ENCODE peak calls at places on chromosome 6, in five cellular contexts. X is GM13976, G is cardiac fibroblast, R is heart right ventricle, C is colonic mucosa. K is an unnamed sample.

GRCh38 chr6:13924949-13925881 is at the start of gene RNF182:
- DNase-seq in X (peak; percentile 85), G (no peak), R (no peak), C (peak; percentile 27), K (peak; percentile 84)

GRCh38 chr6:70289299-70289698 is 13.6 kb downstream of the COL9A1 start:
- DNase-seq in X (no peak), G (no peak), R (no peak), C (no peak), K (no peak)

GRCh38 chr6:14066782-14067406 is 50.7 kb upstream of the CD83 start:
- DNase-seq in X (peak; percentile 71), G (peak; percentile 85), R (no peak), C (no peak), K (no peak)

GRCh38 chr6:3372912-3373554 is 83.8 kb downstream of the SLC22A23 start:
- DNase-seq in X (no peak), G (no peak), R (no peak), C (peak; percentile 69), K (no peak)

GRCh38 chr6:163872335-163872734 is 457.8 kb downstream of the QKI start:
- DNase-seq in X (no peak), G (peak; percentile 92), R (no peak), C (no peak), K (no peak)

GRCh38 chr6:19836799-19837510 is at the start of gene ID4:
- DNase-seq in X (no peak), G (peak; percentile 99), R (peak; percentile 92), C (peak; percentile 86), K (peak; percentile 99)

GRCh38 chr6:142900467-142900961 is 44.5 kb downstream of the HIVEP2 start:
- DNase-seq in X (no peak), G (peak; percentile 37), R (no peak), C (no peak), K (no peak)

GRCh38 chr6:53476979-53477378 is 67.9 kb downstream of the GCLC start:
- DNase-seq in X (no peak), G (no peak), R (no peak), C (no peak), K (no peak)

GRCh38 chr6:105493776-105494175 is 90.9 kb upstream of the PREP start:
- DNase-seq in X (no peak), G (no peak), R (no peak), C (no peak), K (no peak)

GRCh38 chr6:6332240-6332639 is 11.8 kb upstream of the F13A1 start:
- DNase-seq in X (no peak), G (no peak), R (no peak), C (no peak), K (no peak)

GRCh38 chr6:37698264-37699137 is 818 bp upstream of the MDGA1 start:
- DNase-seq in X (peak; percentile 67), G (peak; percentile 44), R (peak; percentile 38), C (peak; percentile 53), K (no peak)

GRCh38 chr6:2848851-2849250 is 7.2 kb upstream of the SERPINB1 start:
- DNase-seq in X (no peak), G (no peak), R (no peak), C (peak; percentile 63), K (no peak)

GRCh38 chr6:28607990-28608389 is 82.3 kb downstream of the GPX5 start:
- DNase-seq in X (no peak), G (no peak), R (no peak), C (no peak), K (no peak)

GRCh38 chr6:166465671-166466087 is 82.9 kb upstream of the MPC1 start:
- DNase-seq in X (no peak), G (peak; percentile 38), R (no peak), C (no peak), K (no peak)
- TF ChIP-seq CTCF in X (no peak), G (peak; percentile 31), R (no peak), C (no peak), K (no peak)

DNA sequence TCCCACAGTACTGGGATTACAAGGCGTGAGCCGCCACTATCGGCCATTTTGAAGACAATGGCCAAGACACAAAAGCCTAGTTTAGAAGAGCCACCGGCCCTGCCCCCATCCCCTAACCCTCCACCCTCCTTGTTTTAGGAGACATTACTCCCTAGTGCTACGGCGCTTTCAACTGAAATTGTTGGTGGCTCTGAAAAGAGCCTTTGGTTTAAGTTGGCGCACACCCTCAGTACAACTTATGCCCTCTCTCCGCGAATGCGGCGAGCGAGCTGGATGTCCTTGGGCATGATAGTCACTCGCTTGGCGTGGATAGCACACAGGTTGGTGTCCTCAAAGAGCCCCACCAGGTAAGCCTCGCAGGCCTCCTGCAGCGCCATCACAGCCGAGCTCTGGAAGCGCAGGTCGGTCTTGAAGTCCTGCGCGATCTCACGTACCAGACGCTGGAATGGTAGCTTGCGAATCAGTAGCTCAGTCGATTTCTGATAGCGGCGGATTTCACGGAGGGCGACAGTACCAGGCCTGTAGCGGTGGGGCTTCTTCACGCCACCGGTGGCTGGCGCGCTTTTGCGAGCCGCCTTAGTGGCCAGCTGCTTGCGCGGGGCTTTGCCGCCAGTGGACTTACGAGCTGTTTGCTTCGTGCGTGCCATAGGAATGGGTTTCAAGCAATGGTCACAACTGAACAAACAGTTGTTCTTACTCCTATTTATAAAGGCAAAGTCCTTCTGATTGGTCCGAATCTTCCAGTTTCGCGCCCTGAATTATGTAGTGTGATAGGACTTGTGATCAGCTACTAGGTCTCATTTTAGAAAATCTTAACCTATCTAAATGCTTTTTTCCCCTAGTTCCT is 114.8 kb upstream of the BTN3A2 start:
- DNase-seq in X (peak; percentile 65), G (peak; percentile 73), R (peak; percentile 39), C (peak; percentile 78), K (no peak)
- TF ChIP-seq CTCF in X (peak; percentile 54), G (peak; percentile 36), R (no peak), C (peak; percentile 36), K (peak; percentile 31)

GRCh38 chr6:152416652-152417051 is 220.5 kb downstream of the SYNE1 start:
- DNase-seq in X (no peak), G (no peak), R (no peak), C (no peak), K (no peak)

GRCh38 chr6:152423216-152424103 is 213.7 kb downstream of the SYNE1 start:
- DNase-seq in X (no peak), G (no peak), R (no peak), C (no peak), K (no peak)

GRCh38 chr6:152426276-152426675 is 210.9 kb downstream of the SYNE1 start:
- DNase-seq in X (no peak), G (no peak), R (no peak), C (no peak), K (no peak)

DNA sequence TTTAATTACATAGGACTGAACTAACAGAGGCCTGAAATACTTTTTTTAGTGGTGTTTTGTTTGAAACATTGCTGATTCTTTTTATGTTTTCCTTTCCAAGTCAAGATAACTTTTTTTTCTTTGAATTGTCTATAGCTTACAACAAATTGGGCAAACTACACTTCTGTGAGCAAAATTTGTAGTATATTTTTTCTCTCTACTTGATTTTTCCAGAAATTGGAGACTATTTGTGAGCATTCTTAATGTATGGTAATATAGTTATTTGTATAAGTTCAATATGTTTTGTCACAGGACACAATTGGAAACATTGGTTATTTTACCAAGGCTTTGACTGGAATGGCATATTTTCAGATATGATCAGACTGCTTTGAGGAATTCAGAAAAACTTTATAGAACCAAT is 216.5 kb downstream of the SYNE1 start:
- DNase-seq in X (no peak), G (no peak), R (no peak), C (no peak), K (no peak)
- TF ChIP-seq CTCF in X (no peak), G (no peak), R (no peak), C (no peak), K (no peak)

GRCh38 chr6:106556368-106556960 is 72.8 kb downstream of the RTN4IP1 start:
- DNase-seq in X (no peak), G (peak; percentile 62), R (no peak), C (no peak), K (no peak)
- TF ChIP-seq CTCF in X (peak; percentile 16), G (peak; percentile 32), R (no peak), C (no peak), K (peak; percentile 65)

GRCh38 chr6:388202-388903 is 3.2 kb upstream of the IRF4 start:
- DNase-seq in X (no peak), G (no peak), R (no peak), C (no peak), K (no peak)

GRCh38 chr6:391559-392440 is at the start of gene IRF4:
- DNase-seq in X (peak; percentile 95), G (no peak), R (no peak), C (peak; percentile 36), K (no peak)

GRCh38 chr6:390914-391558 is 516 bp upstream of the IRF4 start:
- DNase-seq in X (peak; percentile 69), G (no peak), R (no peak), C (no peak), K (no peak)

GRCh38 chr6:389143-389542 is 2.4 kb upstream of the IRF4 start:
- DNase-seq in X (no peak), G (no peak), R (no peak), C (no peak), K (no peak)

GRCh38 chr6:389622-390021 is 1.9 kb upstream of the IRF4 start:
- DNase-seq in X (peak; percentile 76), G (no peak), R (no peak), C (no peak), K (no peak)
- TF ChIP-seq CTCF in X (peak; percentile 9), G (no peak), R (no peak), C (no peak), K (no peak)

DNA sequence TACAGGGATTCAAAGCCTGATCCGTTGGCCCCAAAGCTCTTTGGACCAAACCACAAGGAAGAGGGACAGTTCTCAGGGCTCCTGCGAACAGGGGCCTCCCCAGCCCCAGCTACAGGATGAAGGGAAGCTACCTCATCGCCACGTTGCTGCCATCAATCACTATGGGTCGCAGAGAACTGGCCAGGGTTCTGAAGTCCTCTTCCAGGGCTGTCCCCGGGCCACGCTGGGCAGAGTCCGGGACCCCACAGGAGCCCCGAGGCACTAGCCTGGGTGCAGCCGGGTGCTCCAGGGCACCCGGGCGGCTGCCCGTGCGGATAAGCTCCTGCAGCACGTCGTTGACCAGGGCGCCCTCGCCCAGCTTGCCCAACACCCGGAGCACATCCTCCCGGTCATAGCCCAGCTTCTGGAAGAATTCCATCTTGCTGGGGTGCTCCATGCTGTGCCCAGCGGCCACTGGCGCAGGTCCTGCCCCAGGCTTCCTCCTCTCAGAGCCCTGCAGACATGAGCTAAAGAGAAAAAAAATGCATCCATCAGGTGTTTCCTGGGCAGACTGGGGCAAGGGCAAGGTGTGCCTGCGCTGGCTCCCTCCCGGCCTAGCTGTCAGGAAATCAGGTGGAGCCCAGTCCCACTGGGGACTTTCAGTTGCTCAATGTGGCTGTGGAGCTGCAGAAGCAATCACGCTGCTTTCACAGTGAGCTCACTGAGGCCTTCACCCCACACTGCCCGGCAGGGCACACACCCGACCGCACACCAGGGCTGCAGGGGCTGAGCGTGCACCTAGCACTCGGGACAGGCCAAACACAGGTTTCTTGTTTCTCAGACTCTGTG is 10.5 kb downstream of the ZC3H12D start:
- DNase-seq in X (no peak), G (no peak), R (no peak), C (no peak), K (no peak)
- TF ChIP-seq CTCF in X (no peak), G (no peak), R (no peak), C (no peak), K (no peak)

DNA sequence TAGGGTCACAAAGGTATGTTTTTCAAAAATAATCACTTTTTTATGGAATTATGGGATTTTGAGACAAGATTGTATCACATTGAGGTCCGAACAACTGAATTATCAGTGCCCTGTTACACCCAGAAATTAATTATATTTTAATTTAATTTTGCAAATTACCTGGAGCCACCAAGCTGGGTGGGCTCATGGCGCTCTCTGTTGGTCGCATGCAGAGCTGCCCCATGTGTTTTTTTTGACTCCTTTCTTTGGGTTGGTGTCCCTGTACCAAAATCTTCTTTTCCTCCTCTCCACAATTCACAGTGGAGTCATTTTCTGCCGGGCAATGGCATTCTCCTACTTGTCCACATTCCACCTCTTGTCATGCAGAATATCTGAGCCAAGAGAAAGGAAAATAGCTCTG is 38.9 kb upstream of the FRMD1 start:
- DNase-seq in X (no peak), G (no peak), R (no peak), C (no peak), K (no peak)
- TF ChIP-seq CTCF in X (no peak), G (peak; percentile 13), R (peak; percentile 42), C (no peak), K (peak; percentile 53)